ENCODE peak calls at places on chromosomes 6 and 20, in ten cellular contexts. One of them, this sample, is unnamed. For H3K4me1, the result is how much of the 10 kb centered on the place peaks cover.

GRCh38 chr6:84280030-84280429 is 52.6 kb upstream of the CEP162 start:
- DNase-seq in mesendoderm: no peak
- DNase-seq in CD8-positive, alpha-beta memory T cell: no peak
- DNase-seq in fibroblast of lung: no peak
- DNase-seq in ovary: no peak
- DNase-seq in GM23248: peak
- DNase-seq in cardiac muscle cell: no peak
- DNase-seq in astrocyte: peak
- DNase-seq in CD8-positive, alpha-beta T cell: no peak
- DNase-seq in heart right ventricle: no peak
- DNase-seq in this sample: no peak

GRCh38 chr6:149425224-149425623 is 25.2 kb downstream of the SUMO4 start:
- DNase-seq in mesendoderm: no peak
- DNase-seq in CD8-positive, alpha-beta memory T cell: no peak
- DNase-seq in fibroblast of lung: no peak
- DNase-seq in ovary: no peak
- DNase-seq in GM23248: no peak
- DNase-seq in cardiac muscle cell: no peak
- DNase-seq in astrocyte: no peak
- DNase-seq in CD8-positive, alpha-beta T cell: no peak
- DNase-seq in heart right ventricle: no peak
- DNase-seq in this sample: no peak

GRCh38 chr6:170403451-170403850 is 96.9 kb downstream of the FAM120B start:
- DNase-seq in mesendoderm: peak
- DNase-seq in CD8-positive, alpha-beta memory T cell: no peak
- DNase-seq in fibroblast of lung: peak
- DNase-seq in ovary: no peak
- DNase-seq in GM23248: peak
- DNase-seq in cardiac muscle cell: peak
- DNase-seq in astrocyte: peak
- DNase-seq in CD8-positive, alpha-beta T cell: no peak
- DNase-seq in heart right ventricle: no peak
- DNase-seq in this sample: no peak

GRCh38 chr6:87714093-87714809 is 12.2 kb upstream of the AKIRIN2 start:
- DNase-seq in mesendoderm: peak
- DNase-seq in CD8-positive, alpha-beta memory T cell: no peak
- DNase-seq in fibroblast of lung: peak
- DNase-seq in ovary: no peak
- DNase-seq in GM23248: peak
- DNase-seq in cardiac muscle cell: peak
- DNase-seq in astrocyte: peak
- DNase-seq in CD8-positive, alpha-beta T cell: no peak
- DNase-seq in heart right ventricle: no peak
- DNase-seq in this sample: no peak

GRCh38 chr6:11270030-11271027 is 37.9 kb upstream of the NEDD9 start:
- DNase-seq in mesendoderm: peak
- DNase-seq in CD8-positive, alpha-beta memory T cell: no peak
- DNase-seq in fibroblast of lung: peak
- DNase-seq in ovary: peak
- DNase-seq in GM23248: no peak
- DNase-seq in cardiac muscle cell: peak
- DNase-seq in astrocyte: peak
- DNase-seq in CD8-positive, alpha-beta T cell: no peak
- DNase-seq in heart right ventricle: no peak
- DNase-seq in this sample: no peak

GRCh38 chr20:39605908-39606307 is 643.8 kb downstream of the DHX35 start:
- DNase-seq in mesendoderm: no peak
- DNase-seq in CD8-positive, alpha-beta memory T cell: no peak
- DNase-seq in fibroblast of lung: no peak
- DNase-seq in ovary: no peak
- DNase-seq in GM23248: peak
- DNase-seq in cardiac muscle cell: no peak
- DNase-seq in astrocyte: no peak
- DNase-seq in CD8-positive, alpha-beta T cell: no peak
- DNase-seq in heart right ventricle: no peak
- DNase-seq in this sample: no peak

GRCh38 chr6:105620878-105621277 is 218.0 kb upstream of the PREP start:
- DNase-seq in mesendoderm: no peak
- DNase-seq in CD8-positive, alpha-beta memory T cell: no peak
- DNase-seq in fibroblast of lung: no peak
- DNase-seq in ovary: no peak
- DNase-seq in GM23248: peak
- DNase-seq in cardiac muscle cell: peak
- DNase-seq in astrocyte: peak
- DNase-seq in CD8-positive, alpha-beta T cell: no peak
- DNase-seq in heart right ventricle: no peak
- DNase-seq in this sample: no peak

GRCh38 chr6:161261797-161262196 is 12.1 kb downstream of the AGPAT4 start:
- DNase-seq in mesendoderm: no peak
- DNase-seq in CD8-positive, alpha-beta memory T cell: no peak
- DNase-seq in fibroblast of lung: no peak
- DNase-seq in ovary: no peak
- DNase-seq in GM23248: no peak
- DNase-seq in cardiac muscle cell: no peak
- DNase-seq in astrocyte: no peak
- DNase-seq in CD8-positive, alpha-beta T cell: no peak
- DNase-seq in heart right ventricle: no peak
- DNase-seq in this sample: no peak

GRCh38 chr6:27303613-27304272 is 8.3 kb downstream of the POM121L2 start:
- DNase-seq in mesendoderm: peak
- DNase-seq in CD8-positive, alpha-beta memory T cell: no peak
- DNase-seq in fibroblast of lung: no peak
- DNase-seq in ovary: no peak
- DNase-seq in GM23248: no peak
- DNase-seq in cardiac muscle cell: no peak
- DNase-seq in astrocyte: no peak
- DNase-seq in CD8-positive, alpha-beta T cell: no peak
- DNase-seq in heart right ventricle: no peak
- DNase-seq in this sample: no peak

GRCh38 chr20:58039569-58040092 is 188.8 kb downstream of the ANKRD60 start:
- DNase-seq in mesendoderm: no peak
- DNase-seq in CD8-positive, alpha-beta memory T cell: no peak
- DNase-seq in fibroblast of lung: no peak
- DNase-seq in ovary: no peak
- DNase-seq in GM23248: no peak
- DNase-seq in cardiac muscle cell: no peak
- DNase-seq in astrocyte: no peak
- DNase-seq in CD8-positive, alpha-beta T cell: no peak
- DNase-seq in heart right ventricle: peak
- DNase-seq in this sample: no peak

GRCh38 chr20:54726687-54727086 is 251.3 kb downstream of the DOK5 start:
- DNase-seq in mesendoderm: no peak
- DNase-seq in CD8-positive, alpha-beta memory T cell: no peak
- DNase-seq in fibroblast of lung: peak
- DNase-seq in ovary: no peak
- DNase-seq in GM23248: no peak
- DNase-seq in cardiac muscle cell: no peak
- DNase-seq in astrocyte: no peak
- DNase-seq in CD8-positive, alpha-beta T cell: no peak
- DNase-seq in heart right ventricle: no peak
- DNase-seq in this sample: no peak

DNA sequence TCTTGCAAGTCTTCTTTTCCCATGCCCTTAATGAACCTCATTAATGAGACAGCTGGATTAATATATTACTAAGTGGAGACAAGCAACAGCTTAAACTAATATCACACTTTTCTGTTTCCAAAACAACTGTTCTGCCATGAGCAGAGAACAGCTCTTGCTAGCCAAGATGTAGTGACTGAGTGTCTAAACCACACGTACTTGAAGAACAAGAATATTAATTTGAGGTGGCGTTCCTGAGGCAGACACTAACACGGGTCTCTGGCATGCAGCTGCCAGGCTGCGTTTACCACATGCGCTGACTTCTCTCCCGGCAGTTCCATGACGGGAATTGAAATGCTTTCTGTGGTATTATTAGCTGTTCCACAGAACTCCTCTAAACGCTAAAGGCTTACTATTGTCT is 80.6 kb downstream of the FNDC1 start:
- DNase-seq in mesendoderm: no peak
- DNase-seq in CD8-positive, alpha-beta memory T cell: no peak
- DNase-seq in fibroblast of lung: no peak
- DNase-seq in ovary: no peak
- DNase-seq in GM23248: peak
- DNase-seq in cardiac muscle cell: no peak
- DNase-seq in astrocyte: peak
- DNase-seq in CD8-positive, alpha-beta T cell: no peak
- DNase-seq in heart right ventricle: no peak
- DNase-seq in this sample: no peak
- H3K4me3 ChIP-seq in mesendoderm: no peak
- H3K4me3 ChIP-seq in CD8-positive, alpha-beta memory T cell: no peak
- H3K4me3 ChIP-seq in fibroblast of lung: no peak
- H3K4me3 ChIP-seq in ovary: no peak
- H3K4me3 ChIP-seq in GM23248: no peak
- H3K4me3 ChIP-seq in cardiac muscle cell: no peak
- H3K4me3 ChIP-seq in astrocyte: no peak
- H3K4me3 ChIP-seq in CD8-positive, alpha-beta T cell: no peak
- H3K4me3 ChIP-seq in heart right ventricle: no peak
- H3K4me3 ChIP-seq in this sample: no peak

GRCh38 chr20:34578521-34579147 is 20.1 kb downstream of the MAP1LC3A start:
- DNase-seq in mesendoderm: no peak
- DNase-seq in CD8-positive, alpha-beta memory T cell: no peak
- DNase-seq in fibroblast of lung: no peak
- DNase-seq in ovary: no peak
- DNase-seq in GM23248: no peak
- DNase-seq in cardiac muscle cell: peak
- DNase-seq in astrocyte: no peak
- DNase-seq in CD8-positive, alpha-beta T cell: no peak
- DNase-seq in heart right ventricle: peak
- DNase-seq in this sample: no peak
- H3K27ac ChIP-seq in mesendoderm: no peak
- H3K27ac ChIP-seq in CD8-positive, alpha-beta memory T cell: no peak
- H3K27ac ChIP-seq in fibroblast of lung: no peak
- H3K27ac ChIP-seq in ovary: no peak
- H3K27ac ChIP-seq in GM23248: no peak
- H3K27ac ChIP-seq in cardiac muscle cell: peak
- H3K27ac ChIP-seq in astrocyte: no peak
- H3K27ac ChIP-seq in CD8-positive, alpha-beta T cell: no peak
- H3K27ac ChIP-seq in heart right ventricle: peak
- H3K27ac ChIP-seq in this sample: no peak

GRCh38 chr6:53831081-53831839 is 36.5 kb downstream of the LRRC1 start:
- DNase-seq in mesendoderm: no peak
- DNase-seq in CD8-positive, alpha-beta memory T cell: no peak
- DNase-seq in fibroblast of lung: no peak
- DNase-seq in ovary: no peak
- DNase-seq in GM23248: no peak
- DNase-seq in cardiac muscle cell: no peak
- DNase-seq in astrocyte: no peak
- DNase-seq in CD8-positive, alpha-beta T cell: no peak
- DNase-seq in heart right ventricle: no peak
- DNase-seq in this sample: no peak

GRCh38 chr6:53831956-53832660 is 37.3 kb downstream of the LRRC1 start:
- DNase-seq in mesendoderm: no peak
- DNase-seq in CD8-positive, alpha-beta memory T cell: no peak
- DNase-seq in fibroblast of lung: no peak
- DNase-seq in ovary: no peak
- DNase-seq in GM23248: no peak
- DNase-seq in cardiac muscle cell: no peak
- DNase-seq in astrocyte: peak
- DNase-seq in CD8-positive, alpha-beta T cell: no peak
- DNase-seq in heart right ventricle: no peak
- DNase-seq in this sample: no peak

GRCh38 chr6:53829698-53830221 is 35.0 kb downstream of the LRRC1 start:
- DNase-seq in mesendoderm: peak
- DNase-seq in CD8-positive, alpha-beta memory T cell: no peak
- DNase-seq in fibroblast of lung: no peak
- DNase-seq in ovary: no peak
- DNase-seq in GM23248: no peak
- DNase-seq in cardiac muscle cell: no peak
- DNase-seq in astrocyte: no peak
- DNase-seq in CD8-positive, alpha-beta T cell: no peak
- DNase-seq in heart right ventricle: no peak
- DNase-seq in this sample: no peak

GRCh38 chr6:53828971-53829697 is 34.3 kb downstream of the LRRC1 start:
- DNase-seq in mesendoderm: no peak
- DNase-seq in CD8-positive, alpha-beta memory T cell: no peak
- DNase-seq in fibroblast of lung: no peak
- DNase-seq in ovary: no peak
- DNase-seq in GM23248: peak
- DNase-seq in cardiac muscle cell: no peak
- DNase-seq in astrocyte: no peak
- DNase-seq in CD8-positive, alpha-beta T cell: no peak
- DNase-seq in heart right ventricle: no peak
- DNase-seq in this sample: no peak

DNA sequence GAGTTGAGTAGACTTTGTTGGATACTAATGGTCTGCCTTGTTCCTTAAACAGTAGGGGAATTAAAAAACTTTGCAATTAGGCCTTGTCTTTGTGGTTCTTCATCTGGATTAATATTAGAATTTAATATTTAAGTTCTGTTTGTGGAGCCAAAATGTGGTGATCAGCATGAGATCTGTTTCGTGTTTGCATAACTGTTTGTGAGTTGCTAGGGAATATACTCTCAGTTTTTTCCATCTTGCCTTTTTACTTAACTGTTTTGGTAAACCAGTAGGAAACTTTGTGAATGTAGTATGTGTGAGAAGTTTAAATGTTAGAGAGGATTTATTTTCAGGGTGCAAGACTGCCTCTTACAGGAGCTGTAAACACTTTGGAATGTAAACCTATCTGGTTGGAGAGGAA is 35.6 kb downstream of the LRRC1 start:
- DNase-seq in mesendoderm: no peak
- DNase-seq in CD8-positive, alpha-beta memory T cell: no peak
- DNase-seq in fibroblast of lung: no peak
- DNase-seq in ovary: no peak
- DNase-seq in GM23248: no peak
- DNase-seq in cardiac muscle cell: no peak
- DNase-seq in astrocyte: no peak
- DNase-seq in CD8-positive, alpha-beta T cell: no peak
- DNase-seq in heart right ventricle: no peak
- DNase-seq in this sample: no peak
- H3K4me1 ChIP-seq in mesendoderm: under half
- H3K4me1 ChIP-seq in CD8-positive, alpha-beta memory T cell: under half
- H3K4me1 ChIP-seq in fibroblast of lung: under half
- H3K4me1 ChIP-seq in ovary: under half
- H3K4me1 ChIP-seq in GM23248: under half
- H3K4me1 ChIP-seq in cardiac muscle cell: under half
- H3K4me1 ChIP-seq in astrocyte: under half
- H3K4me1 ChIP-seq in CD8-positive, alpha-beta T cell: under half
- H3K4me1 ChIP-seq in heart right ventricle: under half
- H3K4me1 ChIP-seq in this sample: under half

GRCh38 chr6:163023700-163024099 is 295.9 kb downstream of the PACRG start:
- DNase-seq in mesendoderm: no peak
- DNase-seq in CD8-positive, alpha-beta memory T cell: no peak
- DNase-seq in fibroblast of lung: no peak
- DNase-seq in ovary: no peak
- DNase-seq in GM23248: no peak
- DNase-seq in cardiac muscle cell: no peak
- DNase-seq in astrocyte: no peak
- DNase-seq in CD8-positive, alpha-beta T cell: no peak
- DNase-seq in heart right ventricle: no peak
- DNase-seq in this sample: no peak

DNA sequence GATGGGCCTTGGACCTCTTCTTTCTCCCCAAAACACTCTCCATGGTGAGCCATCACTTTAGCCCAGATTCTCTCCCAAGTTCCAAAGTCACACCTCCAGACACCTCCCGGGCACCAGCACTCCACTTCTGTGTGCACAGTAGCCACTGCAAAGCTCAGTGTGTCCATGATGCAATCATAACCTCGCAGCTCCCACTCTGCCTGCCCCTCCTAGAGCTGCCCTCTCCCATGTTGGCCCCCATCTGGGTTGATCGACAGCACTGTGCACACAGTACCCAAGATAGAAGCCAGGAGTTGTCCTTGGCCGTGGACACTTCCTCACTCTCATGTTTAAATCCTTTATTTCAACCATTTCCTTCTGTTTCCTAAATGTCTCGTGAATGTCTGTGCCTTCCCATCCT is 293.3 kb downstream of the PACRG start:
- DNase-seq in mesendoderm: no peak
- DNase-seq in CD8-positive, alpha-beta memory T cell: no peak
- DNase-seq in fibroblast of lung: no peak
- DNase-seq in ovary: no peak
- DNase-seq in GM23248: no peak
- DNase-seq in cardiac muscle cell: no peak
- DNase-seq in astrocyte: no peak
- DNase-seq in CD8-positive, alpha-beta T cell: no peak
- DNase-seq in heart right ventricle: no peak
- DNase-seq in this sample: no peak
- H3K4me3 ChIP-seq in mesendoderm: no peak
- H3K4me3 ChIP-seq in CD8-positive, alpha-beta memory T cell: no peak
- H3K4me3 ChIP-seq in fibroblast of lung: no peak
- H3K4me3 ChIP-seq in ovary: no peak
- H3K4me3 ChIP-seq in GM23248: no peak
- H3K4me3 ChIP-seq in cardiac muscle cell: no peak
- H3K4me3 ChIP-seq in astrocyte: no peak
- H3K4me3 ChIP-seq in CD8-positive, alpha-beta T cell: no peak
- H3K4me3 ChIP-seq in heart right ventricle: no peak
- H3K4me3 ChIP-seq in this sample: no peak